ENCODE peak calls at places on chromosomes 3 and 15, in seven cellular contexts. W, P, M, D, X, I and Y are unnamed samples.

GRCh38 chr3:150787741-150788370 is 24.9 kb upstream of the SIAH2 start:
- DNase-seq in M (peak), I (no peak), P (peak), D (no peak), W (peak), X (peak), Y (peak)

GRCh38 chr3:32488609-32489008 is 14.0 kb downstream of the CMTM6 start:
- DNase-seq in D (no peak), P (no peak), M (no peak), W (no peak), X (no peak), I (no peak), Y (no peak)

GRCh38 chr3:64651791-64652241 is 36.0 kb downstream of the ADAMTS9 start:
- DNase-seq in I (no peak), W (no peak), P (no peak), M (no peak), X (no peak), D (no peak), Y (no peak)

GRCh38 chr3:116288480-116288879 is 156.8 kb downstream of the LSAMP start:
- DNase-seq in P (no peak), D (peak), W (no peak), X (no peak), M (no peak), I (no peak), Y (no peak)

GRCh38 chr3:127629462-127630403 is 748 bp downstream of the PODXL2 start:
- DNase-seq in X (no peak), W (no peak), M (peak), P (no peak), D (no peak), I (no peak), Y (no peak)

GRCh38 chr3:42129014-42129953 is 38.1 kb downstream of the TRAK1 start:
- DNase-seq in X (peak), I (no peak), M (no peak), P (no peak), D (no peak), W (peak), Y (no peak)

GRCh38 chr3:131848111-131848510 is 186.7 kb downstream of the CPNE4 start:
- DNase-seq in D (no peak), W (no peak), P (no peak), X (no peak), I (no peak), M (no peak), Y (no peak)

GRCh38 chr3:21417991-21418390 is 333.0 kb downstream of the ZNF385D start:
- DNase-seq in D (no peak), X (no peak), M (no peak), I (no peak), W (no peak), P (no peak), Y (no peak)

GRCh38 chr3:56813656-56813965 is 11.9 kb upstream of the ARHGEF3 start:
- DNase-seq in I (no peak), X (no peak), P (no peak), W (no peak), D (no peak), M (no peak), Y (no peak)

GRCh38 chr3:169085827-169086226 is 577.7 kb downstream of the MECOM start:
- DNase-seq in D (no peak), X (no peak), I (no peak), M (no peak), W (no peak), P (no peak), Y (peak)

GRCh38 chr3:44099566-44100297 is 142.0 kb upstream of the TOPAZ1 start:
- DNase-seq in M (no peak), W (no peak), I (no peak), P (no peak), D (no peak), X (no peak), Y (no peak)

GRCh38 chr3:155958676-155959075 is 88.2 kb downstream of the GMPS start:
- DNase-seq in M (no peak), D (no peak), P (no peak), W (no peak), X (no peak), I (no peak), Y (no peak)

GRCh38 chr15:79640206-79640605 is 208.1 kb downstream of the MINAR1 start:
- DNase-seq in I (no peak), W (peak), X (peak), D (no peak), P (no peak), M (no peak), Y (no peak)

GRCh38 chr15:65303687-65304392 is 637 bp upstream of the RNU5B-1 start:
- DNase-seq in W (peak), X (peak), M (peak), D (no peak), P (no peak), I (no peak), Y (peak)

GRCh38 chr3:106208979-106209378 is 340.2 kb upstream of the CBLB start:
- DNase-seq in X (no peak), M (no peak), P (no peak), W (no peak), I (no peak), D (no peak), Y (no peak)

GRCh38 chr15:76349301-76350070 is 12.9 kb downstream of the ISL2 start:
- DNase-seq in I (no peak), D (no peak), M (no peak), X (no peak), P (no peak), W (no peak), Y (no peak)

GRCh38 chr3:171806200-171807128 is 3.8 kb downstream of the PLD1 start:
- DNase-seq in M (no peak), W (no peak), X (peak), I (no peak), P (peak), D (no peak), Y (peak)

GRCh38 chr15:25535866-25536265 is 97.0 kb upstream of the UBE3A start:
- DNase-seq in X (no peak), D (no peak), P (no peak), I (no peak), W (no peak), M (no peak), Y (no peak)

GRCh38 chr3:34948431-34948971 is 690.8 kb upstream of the ARPP21 start:
- DNase-seq in D (no peak), M (no peak), X (no peak), W (no peak), P (no peak), I (no peak), Y (no peak)

DNA sequence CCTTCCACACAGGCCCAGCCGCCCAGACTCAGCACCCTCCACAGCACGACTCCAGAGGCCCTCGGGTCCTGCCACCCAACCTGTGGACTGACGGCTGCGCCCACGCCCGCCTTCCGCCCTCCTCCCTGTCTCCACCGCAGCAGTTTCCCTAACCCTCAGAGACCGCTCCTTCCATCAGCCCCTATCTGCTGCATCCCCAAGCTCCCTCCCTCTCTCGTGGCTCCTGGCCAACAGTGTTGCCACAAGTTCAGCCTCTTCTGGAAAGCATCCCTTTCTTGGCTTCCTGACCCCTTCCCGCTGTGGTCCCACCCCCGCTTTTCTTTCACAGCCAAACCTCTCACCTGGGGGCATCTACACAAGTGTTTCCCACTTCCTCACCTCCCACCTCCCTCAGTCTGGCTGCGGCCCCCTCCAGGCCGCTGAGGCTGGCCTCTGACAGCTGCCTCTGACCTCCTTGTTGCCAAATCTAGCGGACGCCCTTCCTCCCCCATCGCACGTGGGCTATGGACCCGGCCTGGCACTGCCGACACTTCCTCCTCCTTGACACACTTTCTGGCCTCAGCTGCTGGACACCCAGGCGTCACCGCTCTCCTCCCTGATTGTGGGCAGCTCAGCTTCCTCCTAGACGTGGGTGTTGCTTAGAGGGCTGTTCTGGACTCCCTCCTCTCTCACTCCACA is 168.8 kb upstream of the TLE3 start:
- DNase-seq in I (no peak), P (no peak), X (no peak), D (no peak), M (no peak), W (no peak), Y (no peak)
- TF ChIP-seq JUND in I (no peak), P (no peak), X (no peak), D (no peak), M (no peak), W (no peak), Y (no peak)

DNA sequence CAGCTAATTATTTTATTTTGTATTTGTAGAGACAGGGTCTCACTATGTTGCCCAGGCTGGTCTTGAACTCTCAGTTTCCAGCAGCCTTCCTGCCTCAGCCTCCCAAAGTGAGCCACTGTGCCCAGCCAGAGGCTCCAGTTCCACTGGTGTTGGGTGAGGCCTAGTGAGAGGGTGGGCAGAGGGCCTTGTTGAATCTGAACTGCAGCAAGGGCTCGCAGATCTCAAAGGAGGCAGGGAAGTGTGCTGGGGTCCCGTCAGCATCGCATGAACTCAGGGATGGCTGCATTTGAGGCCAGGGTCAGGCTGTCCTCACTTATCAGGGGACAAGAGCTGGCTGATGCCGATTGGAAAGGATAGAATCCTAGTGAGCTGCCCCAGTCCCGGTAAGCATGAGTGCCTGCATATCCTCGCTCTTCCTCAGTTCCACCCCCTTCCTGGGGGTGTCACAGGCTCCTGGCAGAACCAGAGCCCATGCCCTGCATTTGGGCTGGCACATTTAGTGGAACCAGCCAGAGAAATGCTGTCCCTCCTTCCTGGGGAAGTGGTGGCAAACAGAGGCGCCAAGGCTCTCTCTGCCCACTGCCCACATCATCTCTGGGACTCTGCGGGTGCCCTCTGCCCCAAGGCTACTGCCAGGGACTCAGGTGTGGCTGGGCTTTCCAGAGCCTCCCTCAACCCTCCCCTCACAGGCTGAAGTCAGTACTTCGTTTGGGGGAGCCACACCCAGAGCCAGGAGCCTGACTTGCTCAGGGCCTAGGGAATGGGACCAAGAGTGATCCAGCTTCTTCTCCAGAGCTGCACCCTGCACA is 24.1 kb downstream of the ALS2CL start:
- DNase-seq in P (no peak), X (no peak), M (peak), D (no peak), W (no peak), I (no peak), Y (no peak)
- TF ChIP-seq JUND in P (no peak), X (no peak), M (no peak), D (no peak), W (no peak), I (no peak), Y (no peak)

GRCh38 chr3:152384412-152384811 is 115.7 kb downstream of the MBNL1 start:
- DNase-seq in P (no peak), I (no peak), D (no peak), X (no peak), W (no peak), M (no peak), Y (no peak)

GRCh38 chr3:152385761-152386160 is 117.0 kb downstream of the MBNL1 start:
- DNase-seq in M (no peak), I (no peak), X (peak), D (no peak), P (no peak), W (no peak), Y (peak)

GRCh38 chr3:152383136-152383606 is 114.4 kb downstream of the MBNL1 start:
- DNase-seq in I (no peak), W (no peak), M (no peak), X (no peak), P (no peak), D (no peak), Y (no peak)

GRCh38 chr3:152388631-152389030 is 119.9 kb downstream of the MBNL1 start:
- DNase-seq in X (no peak), M (no peak), D (no peak), I (no peak), P (no peak), W (no peak), Y (no peak)

DNA sequence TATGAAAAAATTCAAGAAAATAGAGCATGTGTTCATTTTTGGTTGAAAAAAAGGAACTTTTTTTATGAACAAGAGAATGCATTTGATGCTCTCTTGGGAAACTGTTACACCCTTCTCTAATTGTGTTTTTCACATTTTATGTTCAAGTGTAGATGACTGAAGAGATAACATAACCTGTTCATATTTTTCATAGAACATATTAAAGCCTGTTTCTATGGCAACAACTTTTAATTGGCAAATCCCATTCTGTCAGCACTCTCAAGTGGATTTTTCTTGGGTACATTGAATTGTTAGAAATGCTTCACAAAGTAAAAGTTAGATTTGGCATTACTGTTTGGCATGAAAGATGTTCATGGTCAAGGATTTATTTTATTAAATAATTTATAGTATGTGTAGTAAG is 117.5 kb downstream of the MBNL1 start:
- DNase-seq in I (no peak), P (no peak), X (no peak), D (no peak), M (no peak), W (no peak), Y (no peak)
- TF ChIP-seq JUND in I (no peak), P (no peak), X (no peak), D (no peak), M (no peak), W (no peak), Y (no peak)

GRCh38 chr15:94199725-94200124 is 31.6 kb upstream of the MCTP2 start:
- DNase-seq in I (no peak), X (no peak), D (no peak), P (no peak), W (no peak), M (no peak), Y (no peak)

GRCh38 chr15:94203321-94203720 is 28.0 kb upstream of the MCTP2 start:
- DNase-seq in D (no peak), X (no peak), P (no peak), I (no peak), M (no peak), W (no peak), Y (no peak)

GRCh38 chr15:94206463-94207167 is 24.7 kb upstream of the MCTP2 start:
- DNase-seq in X (no peak), I (no peak), M (no peak), W (no peak), D (no peak), P (no peak), Y (no peak)

DNA sequence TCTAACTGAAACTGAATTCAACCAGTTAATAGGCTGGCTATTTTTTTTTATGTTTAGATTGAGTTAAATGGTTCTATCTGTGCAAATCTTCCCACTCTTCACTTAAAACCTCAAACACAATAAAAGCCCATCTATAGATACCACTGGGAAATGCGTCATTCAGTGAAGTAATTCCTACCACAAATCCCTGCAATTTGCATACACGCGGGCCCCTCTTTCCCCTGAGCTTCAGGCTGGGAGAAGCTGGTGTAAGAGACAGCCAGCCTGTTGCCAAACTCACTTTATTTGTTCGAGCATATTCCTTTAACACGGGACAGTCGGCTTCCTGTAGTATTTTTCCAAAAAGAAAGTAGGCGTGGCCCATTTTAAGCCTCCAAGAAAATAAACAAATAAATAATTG is 26.0 kb upstream of the MCTP2 start:
- DNase-seq in D (no peak), I (no peak), M (no peak), W (no peak), P (no peak), X (no peak), Y (no peak)
- TF ChIP-seq JUND in D (no peak), I (no peak), M (no peak), W (no peak), P (no peak), X (no peak), Y (no peak)

GRCh38 chr15:67997996-67998395 is 56.1 kb upstream of the PIAS1 start:
- DNase-seq in X (no peak), P (no peak), I (no peak), D (no peak), M (no peak), W (no peak), Y (no peak)
- TF ChIP-seq JUND in X (no peak), P (peak), I (no peak), D (no peak), M (peak), W (no peak), Y (no peak)

DNA sequence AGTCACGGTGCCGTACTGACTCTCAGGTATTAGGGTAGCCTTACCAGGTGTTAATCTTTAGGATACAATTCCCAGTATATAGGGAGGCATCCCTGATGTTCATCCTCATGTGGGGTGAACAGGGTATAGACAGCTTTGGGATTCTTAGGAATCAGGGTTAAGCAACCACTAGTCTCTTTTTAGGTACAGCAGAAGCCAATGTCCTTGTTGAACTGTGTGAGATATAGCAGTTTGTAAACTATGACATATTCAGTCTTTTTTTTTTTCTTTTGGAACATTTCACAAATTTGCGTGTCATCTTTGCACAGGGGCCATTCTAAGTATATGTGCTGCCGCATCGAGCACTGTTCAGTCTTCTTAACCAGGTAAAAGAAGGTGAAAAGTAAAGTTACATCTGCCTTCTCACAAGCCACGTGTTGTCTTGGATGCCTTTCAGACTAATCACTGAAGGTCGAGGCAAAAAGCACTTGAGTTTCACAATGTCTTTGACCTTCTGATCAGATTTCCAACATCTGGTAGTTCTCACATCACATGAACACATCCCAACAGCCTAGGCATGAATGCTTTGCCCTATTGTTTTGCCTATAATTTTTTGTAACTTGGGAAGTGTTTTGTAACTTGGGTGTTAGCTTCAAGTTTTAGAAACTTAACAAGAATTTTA is 17.2 kb downstream of the TSEN2 start:
- DNase-seq in M (no peak), I (no peak), X (no peak), D (no peak), W (no peak), P (no peak), Y (no peak)
- TF ChIP-seq JUND in M (no peak), I (no peak), X (no peak), D (no peak), W (no peak), P (no peak), Y (no peak)